ENCODE peak calls at places on chromosomes 4 and X, in eight cellular contexts. One of them, this sample, is unnamed.

GRCh38 chr4:150578745-150579470 is 3.0 kb upstream of the MAB21L2 start:
- DNase-seq in PC-3: no peak
- DNase-seq in K562: no peak
- DNase-seq in kidney epithelial cell: no peak
- DNase-seq in spleen: no peak
- DNase-seq in esophagus muscularis mucosa: no peak
- DNase-seq in hepatocyte: peak; percentile 24
- DNase-seq in brain microvascular endothelial cell: no peak
- DNase-seq in this sample: no peak

GRCh38 chrX:96685205-96686099 is 810 bp downstream of the DIAPH2 start:
- DNase-seq in esophagus muscularis mucosa: peak; percentile 91
- DNase-seq in kidney epithelial cell: no peak
- DNase-seq in brain microvascular endothelial cell: peak; percentile 35
- DNase-seq in K562: no peak
- DNase-seq in spleen: peak; percentile 86
- DNase-seq in PC-3: peak; percentile 55
- DNase-seq in hepatocyte: peak; percentile 58
- DNase-seq in this sample: no peak

GRCh38 chr4:38004062-38004461 is 43.9 kb downstream of the PTTG2 start:
- DNase-seq in K562: no peak
- DNase-seq in hepatocyte: no peak
- DNase-seq in brain microvascular endothelial cell: peak; percentile 37
- DNase-seq in PC-3: no peak
- DNase-seq in kidney epithelial cell: peak; percentile 25
- DNase-seq in spleen: no peak
- DNase-seq in esophagus muscularis mucosa: no peak
- DNase-seq in this sample: no peak

GRCh38 chr4:9968472-9968871 is 52.8 kb downstream of the SLC2A9 start:
- DNase-seq in kidney epithelial cell: no peak
- DNase-seq in PC-3: no peak
- DNase-seq in hepatocyte: no peak
- DNase-seq in spleen: no peak
- DNase-seq in K562: no peak
- DNase-seq in brain microvascular endothelial cell: no peak
- DNase-seq in esophagus muscularis mucosa: no peak
- DNase-seq in this sample: no peak

GRCh38 chr4:152193059-152193458 is 342.8 kb downstream of the FBXW7 start:
- DNase-seq in spleen: no peak
- DNase-seq in kidney epithelial cell: no peak
- DNase-seq in brain microvascular endothelial cell: peak; percentile 1
- DNase-seq in hepatocyte: no peak
- DNase-seq in K562: no peak
- DNase-seq in esophagus muscularis mucosa: no peak
- DNase-seq in PC-3: no peak
- DNase-seq in this sample: no peak

GRCh38 chrX:43958529-43958928 is 14.7 kb downstream of the NDP start:
- DNase-seq in kidney epithelial cell: peak; percentile 45
- DNase-seq in brain microvascular endothelial cell: peak; percentile 74
- DNase-seq in hepatocyte: peak; percentile 72
- DNase-seq in PC-3: peak; percentile 76
- DNase-seq in K562: peak; percentile 53
- DNase-seq in spleen: no peak
- DNase-seq in esophagus muscularis mucosa: no peak
- DNase-seq in this sample: peak; percentile 19

GRCh38 chr4:71293705-71294104 is 45.1 kb upstream of the SLC4A4 start:
- DNase-seq in hepatocyte: no peak
- DNase-seq in K562: no peak
- DNase-seq in spleen: no peak
- DNase-seq in esophagus muscularis mucosa: no peak
- DNase-seq in PC-3: peak; percentile 56
- DNase-seq in brain microvascular endothelial cell: peak; percentile 81
- DNase-seq in kidney epithelial cell: no peak
- DNase-seq in this sample: no peak

GRCh38 chr4:26242451-26242850 is 78.4 kb upstream of the RBPJ start:
- DNase-seq in K562: no peak
- DNase-seq in PC-3: peak; percentile 22
- DNase-seq in hepatocyte: no peak
- DNase-seq in kidney epithelial cell: no peak
- DNase-seq in spleen: no peak
- DNase-seq in brain microvascular endothelial cell: no peak
- DNase-seq in esophagus muscularis mucosa: no peak
- DNase-seq in this sample: no peak

GRCh38 chrX:109533631-109534030 is 3.0 kb upstream of the NXT2 start:
- DNase-seq in K562: no peak
- DNase-seq in esophagus muscularis mucosa: no peak
- DNase-seq in PC-3: peak; percentile 69
- DNase-seq in hepatocyte: no peak
- DNase-seq in spleen: no peak
- DNase-seq in brain microvascular endothelial cell: peak; percentile 6
- DNase-seq in kidney epithelial cell: no peak
- DNase-seq in this sample: no peak

GRCh38 chr4:177573487-177573886 is 131.2 kb upstream of the AGA start:
- DNase-seq in hepatocyte: no peak
- DNase-seq in K562: no peak
- DNase-seq in PC-3: peak; percentile 85
- DNase-seq in spleen: no peak
- DNase-seq in kidney epithelial cell: peak; percentile 65
- DNase-seq in esophagus muscularis mucosa: no peak
- DNase-seq in brain microvascular endothelial cell: peak; percentile 39
- DNase-seq in this sample: peak; percentile 31

GRCh38 chr4:39304651-39305050 is 61.5 kb downstream of the RFC1 start:
- DNase-seq in PC-3: no peak
- DNase-seq in hepatocyte: no peak
- DNase-seq in kidney epithelial cell: no peak
- DNase-seq in K562: peak; percentile 26
- DNase-seq in spleen: no peak
- DNase-seq in esophagus muscularis mucosa: peak; percentile 19
- DNase-seq in brain microvascular endothelial cell: peak; percentile 42
- DNase-seq in this sample: no peak

GRCh38 chr4:155512812-155513211 is 136.0 kb upstream of the MAP9 start:
- DNase-seq in esophagus muscularis mucosa: no peak
- DNase-seq in brain microvascular endothelial cell: no peak
- DNase-seq in PC-3: no peak
- DNase-seq in spleen: no peak
- DNase-seq in hepatocyte: no peak
- DNase-seq in kidney epithelial cell: no peak
- DNase-seq in K562: no peak
- DNase-seq in this sample: no peak

GRCh38 chr4:40621592-40622512 is 7.8 kb downstream of the RBM47 start:
- DNase-seq in spleen: peak; percentile 84
- DNase-seq in hepatocyte: peak; percentile 79
- DNase-seq in PC-3: peak; percentile 86
- DNase-seq in brain microvascular endothelial cell: peak; percentile 87
- DNase-seq in esophagus muscularis mucosa: no peak
- DNase-seq in kidney epithelial cell: peak; percentile 96
- DNase-seq in K562: no peak
- DNase-seq in this sample: peak; percentile 96

GRCh38 chr4:55947254-55947882 is 1.4 kb upstream of the CEP135 start:
- DNase-seq in spleen: no peak
- DNase-seq in PC-3: no peak
- DNase-seq in hepatocyte: no peak
- DNase-seq in K562: no peak
- DNase-seq in brain microvascular endothelial cell: peak; percentile 6
- DNase-seq in kidney epithelial cell: no peak
- DNase-seq in esophagus muscularis mucosa: no peak
- DNase-seq in this sample: no peak

GRCh38 chr4:168643083-168643795 is 146.4 kb downstream of the PALLD start:
- DNase-seq in kidney epithelial cell: no peak
- DNase-seq in K562: no peak
- DNase-seq in PC-3: no peak
- DNase-seq in hepatocyte: no peak
- DNase-seq in esophagus muscularis mucosa: no peak
- DNase-seq in brain microvascular endothelial cell: no peak
- DNase-seq in spleen: no peak
- DNase-seq in this sample: no peak

GRCh38 chrX:149961572-149961971 is 23.3 kb upstream of the EOLA2 start:
- DNase-seq in PC-3: no peak
- DNase-seq in brain microvascular endothelial cell: no peak
- DNase-seq in kidney epithelial cell: no peak
- DNase-seq in hepatocyte: no peak
- DNase-seq in K562: no peak
- DNase-seq in spleen: no peak
- DNase-seq in esophagus muscularis mucosa: no peak
- DNase-seq in this sample: no peak
- H3K27me3 ChIP-seq in PC-3: no peaks in the 10 kb centered on the region
- H3K27me3 ChIP-seq in brain microvascular endothelial cell: no peaks in the 10 kb centered on the region
- H3K27me3 ChIP-seq in kidney epithelial cell: no peaks in the 10 kb centered on the region
- H3K27me3 ChIP-seq in hepatocyte: no peaks in the 10 kb centered on the region
- H3K27me3 ChIP-seq in K562: no peaks in the 10 kb centered on the region
- H3K27me3 ChIP-seq in spleen: no peaks in the 10 kb centered on the region
- H3K27me3 ChIP-seq in esophagus muscularis mucosa: no peaks in the 10 kb centered on the region
- H3K27me3 ChIP-seq in this sample: no peaks in the 10 kb centered on the region

DNA sequence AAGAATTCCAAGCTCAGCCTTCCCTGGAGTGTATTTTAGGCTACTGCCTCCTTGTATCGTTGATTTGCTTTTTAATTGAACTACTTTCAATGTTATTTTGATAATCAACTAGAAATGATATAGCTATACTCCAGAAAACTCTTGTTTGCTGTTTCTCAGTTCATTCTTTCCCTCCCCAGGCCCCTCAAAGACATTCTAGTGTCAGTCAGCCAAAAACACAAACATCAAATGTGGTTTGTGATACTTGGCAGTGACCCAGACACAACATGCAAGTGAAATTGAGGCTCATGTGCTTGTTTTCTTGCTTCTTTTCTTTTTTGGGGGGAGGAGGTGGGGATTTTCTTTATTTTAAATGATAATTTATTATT is 7.6 kb downstream of the FAT4 start:
- DNase-seq in PC-3: peak; percentile 19
- DNase-seq in hepatocyte: no peak
- DNase-seq in esophagus muscularis mucosa: no peak
- DNase-seq in brain microvascular endothelial cell: peak; percentile 83
- DNase-seq in K562: no peak
- DNase-seq in spleen: no peak
- DNase-seq in kidney epithelial cell: no peak
- DNase-seq in this sample: no peak
- H3K4me3 ChIP-seq in PC-3: peak overlapping the region; percentile 32
- H3K4me3 ChIP-seq in hepatocyte: peak overlapping the region; percentile 25
- H3K4me3 ChIP-seq in esophagus muscularis mucosa: peak overlapping the region; percentile 37
- H3K4me3 ChIP-seq in brain microvascular endothelial cell: no peak overlapping the region
- H3K4me3 ChIP-seq in K562: no peak overlapping the region
- H3K4me3 ChIP-seq in spleen: no peak overlapping the region
- H3K4me3 ChIP-seq in kidney epithelial cell: no peak overlapping the region
- H3K4me3 ChIP-seq in this sample: peak overlapping the region; percentile 21

DNA sequence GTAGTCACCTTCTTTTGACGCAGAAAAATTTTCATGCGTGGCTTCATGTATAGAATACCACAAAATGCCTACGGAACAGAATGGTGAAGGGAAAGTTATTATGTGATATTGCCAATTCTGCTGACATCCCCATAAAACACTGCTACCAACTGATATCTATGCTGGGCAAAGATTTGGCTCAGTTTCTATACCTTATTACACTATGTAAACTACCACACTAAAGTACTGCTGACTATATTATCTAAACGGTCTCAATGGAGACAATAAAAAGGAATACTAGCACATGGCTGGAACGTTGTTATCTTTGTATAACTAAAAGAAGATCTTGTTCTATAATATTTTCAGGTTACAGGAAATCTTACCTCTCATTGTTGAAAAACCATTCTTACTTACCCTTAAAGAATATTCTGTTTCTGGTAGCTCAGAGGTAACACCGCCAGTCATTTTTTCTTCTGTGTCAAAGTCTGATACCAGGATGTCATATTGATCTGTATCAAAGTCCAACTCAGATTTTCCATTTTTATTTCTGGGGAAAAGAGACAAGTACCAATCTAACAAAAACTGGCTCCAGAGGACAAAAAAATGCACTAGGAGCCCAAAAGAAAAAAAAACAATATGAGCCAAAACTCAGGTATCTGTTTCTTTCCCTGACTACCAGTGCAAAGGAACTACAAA is 18.9 kb downstream of the MORC4 start:
- DNase-seq in K562: no peak
- DNase-seq in kidney epithelial cell: no peak
- DNase-seq in esophagus muscularis mucosa: no peak
- DNase-seq in spleen: no peak
- DNase-seq in PC-3: no peak
- DNase-seq in brain microvascular endothelial cell: no peak
- DNase-seq in hepatocyte: no peak
- DNase-seq in this sample: no peak
- TF ChIP-seq CTCF in K562: no peak
- TF ChIP-seq CTCF in kidney epithelial cell: no peak
- TF ChIP-seq CTCF in esophagus muscularis mucosa: no peak
- TF ChIP-seq CTCF in spleen: no peak
- TF ChIP-seq CTCF in PC-3: no peak
- TF ChIP-seq CTCF in brain microvascular endothelial cell: no peak
- TF ChIP-seq CTCF in hepatocyte: no peak
- TF ChIP-seq CTCF in this sample: no peak

DNA sequence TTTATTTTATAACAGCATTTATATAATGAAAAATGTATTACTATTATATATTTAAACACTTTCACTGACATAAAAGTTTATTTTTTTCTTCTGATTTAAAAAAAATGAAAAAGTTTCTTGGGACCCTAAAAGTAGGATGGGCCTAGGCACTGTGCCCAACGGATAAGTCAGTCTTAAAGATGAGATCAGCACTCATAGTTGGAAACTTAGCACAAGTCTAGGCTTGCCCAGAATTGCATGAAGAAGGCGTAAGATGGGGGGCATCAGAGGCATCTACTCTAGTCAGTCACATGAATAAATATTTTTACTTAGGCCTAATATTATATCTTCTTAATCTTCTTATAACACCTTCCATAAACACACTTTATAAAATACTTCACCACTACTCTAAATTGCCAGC is 306.7 kb upstream of the GRID2 start:
- DNase-seq in spleen: no peak
- DNase-seq in PC-3: no peak
- DNase-seq in brain microvascular endothelial cell: no peak
- DNase-seq in K562: no peak
- DNase-seq in hepatocyte: no peak
- DNase-seq in kidney epithelial cell: no peak
- DNase-seq in esophagus muscularis mucosa: no peak
- DNase-seq in this sample: no peak
- H3K27me3 ChIP-seq in spleen: no peaks in the 10 kb centered on the region
- H3K27me3 ChIP-seq in PC-3: no peaks in the 10 kb centered on the region
- H3K27me3 ChIP-seq in brain microvascular endothelial cell: no peaks in the 10 kb centered on the region
- H3K27me3 ChIP-seq in K562: no peaks in the 10 kb centered on the region
- H3K27me3 ChIP-seq in hepatocyte: no peaks in the 10 kb centered on the region
- H3K27me3 ChIP-seq in kidney epithelial cell: no peaks in the 10 kb centered on the region
- H3K27me3 ChIP-seq in esophagus muscularis mucosa: no peaks in the 10 kb centered on the region
- H3K27me3 ChIP-seq in this sample: no peaks in the 10 kb centered on the region

DNA sequence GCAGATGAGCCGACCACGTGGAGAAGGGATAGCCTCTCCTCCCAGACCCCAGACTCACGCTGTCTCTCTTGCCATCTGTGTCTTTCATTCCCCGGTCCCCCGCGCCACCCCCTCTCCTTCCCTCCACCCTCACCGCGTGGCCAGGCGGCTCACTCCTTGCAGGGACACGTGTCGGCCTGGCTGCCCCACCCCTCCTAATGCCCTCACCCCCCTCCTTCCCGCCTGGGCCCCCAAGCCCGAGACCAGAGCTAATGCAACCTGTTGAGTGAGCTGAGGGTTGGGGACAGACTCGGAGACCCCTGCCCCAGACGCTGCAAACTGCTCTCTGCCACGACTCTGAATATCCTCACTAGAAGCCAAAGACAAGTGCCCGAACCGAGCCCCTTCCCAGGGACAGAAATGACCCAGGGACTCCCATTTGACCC is 1.8 kb downstream of the SLC38A5 start:
- DNase-seq in spleen: peak; percentile 83
- DNase-seq in esophagus muscularis mucosa: no peak
- DNase-seq in PC-3: no peak
- DNase-seq in hepatocyte: no peak
- DNase-seq in K562: peak; percentile 73
- DNase-seq in kidney epithelial cell: no peak
- DNase-seq in brain microvascular endothelial cell: no peak
- DNase-seq in this sample: no peak
- H3K4me3 ChIP-seq in spleen: peak overlapping the region; percentile 23
- H3K4me3 ChIP-seq in esophagus muscularis mucosa: peak overlapping the region; percentile 35
- H3K4me3 ChIP-seq in PC-3: no peak overlapping the region
- H3K4me3 ChIP-seq in hepatocyte: no peak overlapping the region
- H3K4me3 ChIP-seq in K562: peak overlapping the region; percentile 78
- H3K4me3 ChIP-seq in kidney epithelial cell: peak overlapping the region; percentile 42
- H3K4me3 ChIP-seq in brain microvascular endothelial cell: peak overlapping the region; percentile 43
- H3K4me3 ChIP-seq in this sample: no peak overlapping the region

GRCh38 chr4:4831266-4831665 is 28.2 kb upstream of the MSX1 start:
- DNase-seq in PC-3: no peak
- DNase-seq in spleen: no peak
- DNase-seq in hepatocyte: no peak
- DNase-seq in brain microvascular endothelial cell: no peak
- DNase-seq in esophagus muscularis mucosa: no peak
- DNase-seq in kidney epithelial cell: no peak
- DNase-seq in K562: no peak
- DNase-seq in this sample: no peak
- TF ChIP-seq CTCF in PC-3: no peak
- TF ChIP-seq CTCF in spleen: no peak
- TF ChIP-seq CTCF in hepatocyte: no peak
- TF ChIP-seq CTCF in brain microvascular endothelial cell: no peak
- TF ChIP-seq CTCF in esophagus muscularis mucosa: no peak
- TF ChIP-seq CTCF in kidney epithelial cell: no peak
- TF ChIP-seq CTCF in K562: no peak
- TF ChIP-seq CTCF in this sample: no peak

This sample was measured in BJ.